ENCODE peak calls at places on chromosomes 6 and 20, in nine cellular contexts. P is fibroblast of mammary gland, N is mammary epithelial cell, H is psoas muscle, J is omental fat pad, O is endothelial cell, Q is heart left ventricle, V is SK-N-SH, I is Calu3. C is an unnamed sample.

GRCh38 chr6:85459224-85459901 is 9.5 kb downstream of the NT5E start:
- DNase-seq in J (no peak), P (peak; percentile 95), N (peak; percentile 55), O (no peak), V (no peak), Q (no peak), H (no peak), I (no peak), C (no peak)

GRCh38 chr6:106630366-106630765 is 988 bp downstream of the QRSL1 start:
- DNase-seq in P (no peak), V (no peak), O (no peak), N (no peak), J (no peak), Q (no peak), H (no peak), I (no peak), C (no peak)

GRCh38 chr6:105739764-105740163 is 336.9 kb upstream of the PREP start:
- DNase-seq in Q (no peak), P (no peak), J (no peak), O (no peak), H (no peak), I (no peak), N (no peak), V (no peak), C (no peak)

GRCh38 chr20:52054123-52054522 is 137.5 kb downstream of the ZFP64 start:
- DNase-seq in V (no peak), I (no peak), J (no peak), H (no peak), P (no peak), N (no peak), Q (no peak), O (no peak), C (no peak)

GRCh38 chr6:156557269-156557885 is 219.8 kb upstream of the ARID1B start:
- DNase-seq in J (no peak), Q (peak; percentile 30), I (no peak), V (no peak), P (no peak), N (no peak), O (no peak), H (no peak), C (peak; percentile 27)

GRCh38 chr20:13325033-13325432 is 104.0 kb downstream of the ISM1 start:
- DNase-seq in Q (no peak), J (no peak), H (no peak), V (peak; percentile 38), O (peak; percentile 34), I (peak; percentile 67), P (peak; percentile 30), N (no peak), C (peak; percentile 36)

GRCh38 chr20:21179796-21180195 is 53.9 kb downstream of the KIZ start:
- DNase-seq in V (no peak), H (no peak), P (peak; percentile 71), N (no peak), I (no peak), O (no peak), Q (no peak), J (no peak), C (no peak)

GRCh38 chr6:20126789-20127653 is 85.2 kb downstream of the MBOAT1 start:
- DNase-seq in O (peak; percentile 83), J (peak; percentile 48), P (peak; percentile 50), I (peak; percentile 92), V (peak; percentile 70), Q (peak; percentile 49), N (peak; percentile 45), H (peak; percentile 66), C (peak; percentile 86)

GRCh38 chr6:51857134-51857533 is 230.3 kb downstream of the PKHD1 start:
- DNase-seq in O (no peak), J (no peak), Q (no peak), I (no peak), P (no peak), N (no peak), V (no peak), H (no peak), C (no peak)

GRCh38 chr20:49575551-49576060 is 7.7 kb upstream of the PTGIS start:
- DNase-seq in J (peak; percentile 15), V (no peak), O (no peak), P (peak; percentile 53), I (no peak), N (no peak), Q (no peak), H (peak; percentile 57), C (peak; percentile 58)

GRCh38 chr20:35788796-35789195 is 17.0 kb downstream of the PHF20 start:
- DNase-seq in Q (no peak), I (no peak), P (no peak), H (no peak), O (no peak), N (no peak), J (no peak), V (no peak), C (no peak)

GRCh38 chr6:25637946-25638345 is 14.1 kb upstream of the SCGN start:
- DNase-seq in O (no peak), Q (no peak), I (peak; percentile 52), H (no peak), N (peak; percentile 21), V (no peak), P (no peak), J (no peak), C (no peak)

GRCh38 chr20:35821807-35822242 is 50.0 kb downstream of the PHF20 start:
- DNase-seq in J (no peak), V (no peak), Q (no peak), O (no peak), N (peak; percentile 32), H (no peak), P (peak; percentile 83), I (no peak), C (no peak)

GRCh38 chr20:47338131-47338628 is 18.3 kb downstream of the ZMYND8 start:
- DNase-seq in I (no peak), H (peak; percentile 14), J (no peak), V (no peak), P (no peak), Q (peak; percentile 26), O (no peak), N (no peak), C (no peak)

GRCh38 chr6:3775906-3776305 is 24.4 kb upstream of the PXDC1 start:
- DNase-seq in P (no peak), H (no peak), J (no peak), N (no peak), O (no peak), V (no peak), I (no peak), Q (no peak), C (no peak)

GRCh38 chr6:41939848-41940758 is 1.5 kb downstream of the CCND3 start:
- DNase-seq in P (peak; percentile 62), O (no peak), N (peak; percentile 18), Q (no peak), J (no peak), H (no peak), I (peak; percentile 29), V (no peak), C (peak; percentile 49)

GRCh38 chr20:58707770-58708169 is 15.2 kb downstream of the NPEPL1 start:
- DNase-seq in I (no peak), H (no peak), O (no peak), J (no peak), V (no peak), Q (no peak), N (no peak), P (no peak), C (no peak)

DNA sequence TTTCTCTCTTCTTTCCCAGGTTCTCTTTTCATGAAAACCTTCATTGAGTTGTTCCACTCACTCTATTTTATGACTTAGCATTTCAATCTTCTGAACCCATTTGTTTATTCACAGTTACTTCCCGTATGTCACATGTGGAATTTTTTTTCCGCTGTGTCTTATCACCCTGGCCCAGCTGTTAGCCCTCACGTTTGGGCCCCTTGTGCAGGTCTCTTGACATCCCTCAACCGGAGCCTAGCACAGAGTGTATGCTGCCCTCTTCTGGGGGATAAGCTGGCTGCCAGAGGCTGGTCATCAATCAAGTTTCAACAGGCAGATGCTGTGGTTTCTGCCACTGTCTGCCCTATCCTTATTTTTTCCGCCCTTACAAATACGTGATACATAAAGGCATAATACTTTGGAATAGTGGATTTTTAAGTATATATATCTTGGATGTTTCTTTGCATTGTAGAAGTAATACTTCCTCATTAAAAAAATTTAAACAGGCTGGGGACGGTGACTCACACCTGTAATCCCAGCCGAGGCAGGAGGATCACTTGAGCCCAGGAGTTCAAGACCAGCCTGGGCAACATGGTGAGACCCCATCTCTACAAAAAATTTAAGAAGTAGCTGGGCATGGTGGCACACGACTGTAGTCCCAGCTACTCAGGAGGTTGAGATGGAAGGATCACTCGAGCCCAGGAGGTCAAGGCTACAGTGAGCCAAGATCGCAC is 38.8 kb upstream of the RNF8 start:
- DNase-seq in N (peak; percentile 50), Q (peak; percentile 32), V (peak; percentile 29), P (peak; percentile 47), I (peak; percentile 53), J (no peak), O (peak; percentile 63), H (peak; percentile 24), C (peak; percentile 35)
- TF ChIP-seq CTCF in N (peak; percentile 73), Q (peak; percentile 61), V (peak; percentile 58), P (peak; percentile 61), I (peak; percentile 58), J (no peak), O (peak; percentile 43), H (peak; percentile 53), C (peak; percentile 22)

DNA sequence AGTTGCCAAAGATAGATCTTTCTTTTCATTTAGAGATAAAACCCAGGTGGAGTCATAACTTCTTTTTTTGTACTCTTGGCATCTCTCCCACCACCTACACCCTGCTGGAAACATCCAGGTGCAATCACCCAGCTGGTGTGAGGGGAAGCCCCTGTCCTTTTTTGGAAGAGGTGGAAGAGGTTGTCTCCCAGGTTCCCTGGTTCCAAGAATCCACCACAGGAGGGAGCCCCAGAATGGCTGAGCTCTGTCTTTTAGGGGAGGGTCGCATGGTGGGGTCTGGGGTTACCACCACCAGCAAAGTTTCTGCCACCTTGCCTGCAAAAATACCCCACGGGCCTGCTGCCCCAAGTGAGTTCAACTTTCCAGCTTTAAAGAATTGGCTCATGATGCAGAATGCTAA is 10.8 kb downstream of the SMOC2 start:
- DNase-seq in I (no peak), O (no peak), J (no peak), N (no peak), H (no peak), P (no peak), V (peak; percentile 56), Q (no peak), C (no peak)
- TF ChIP-seq CTCF in I (peak; percentile 56), O (peak; percentile 28), J (no peak), N (no peak), H (no peak), P (peak; percentile 10), V (no peak), Q (peak; percentile 51), C (peak; percentile 25)

DNA sequence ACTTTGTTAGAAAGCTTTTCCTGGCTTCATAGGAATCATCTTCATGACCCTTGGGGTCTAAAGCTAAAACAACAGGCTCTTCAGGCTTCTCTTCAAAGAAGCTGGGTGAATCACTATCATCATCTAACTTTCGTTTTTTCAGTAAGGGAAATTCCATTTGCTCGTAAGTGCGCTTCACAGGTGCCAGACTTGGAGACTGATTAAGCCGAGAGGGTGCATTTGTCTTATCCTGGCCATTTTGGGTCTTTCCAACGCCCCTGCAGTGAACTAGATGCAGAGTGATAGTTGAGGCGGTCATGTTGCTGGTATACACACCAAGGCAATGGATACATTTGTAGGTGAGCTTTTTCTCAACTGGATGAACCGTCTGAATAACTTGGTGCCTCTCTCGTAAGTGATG is 38.8 kb downstream of the ADNP start:
- DNase-seq in P (no peak), N (no peak), H (no peak), J (no peak), O (no peak), Q (no peak), I (no peak), V (no peak), C (no peak)
- TF ChIP-seq CTCF in P (no peak), N (no peak), H (no peak), J (no peak), O (no peak), Q (no peak), I (no peak), V (no peak), C (no peak)

GRCh38 chr6:79713701-79714322 is 82.7 kb downstream of the SH3BGRL2 start:
- DNase-seq in V (peak; percentile 53), J (peak; percentile 26), N (peak; percentile 1), P (peak; percentile 59), O (peak; percentile 63), I (peak; percentile 68), Q (peak; percentile 13), H (peak; percentile 17), C (peak; percentile 72)
- TF ChIP-seq CTCF in V (peak; percentile 78), J (no peak), N (peak; percentile 57), P (peak; percentile 69), O (peak; percentile 46), I (no peak), Q (peak; percentile 79), H (peak; percentile 60), C (peak; percentile 71)

C was measured in glutamatergic neuron.